ENCODE peak calls at places on chromosomes 5 and 9, in ten cellular contexts. O, V, L, E, J, B, U, K, G and W are unnamed samples.

GRCh38 chr9:26219961-26220360 is 541.7 kb upstream of the TUSC1 start:
- DNase-seq in O (no peak), V (no peak), L (no peak), E (no peak), J (no peak), B (no peak), U (no peak), K (no peak), G (no peak), W (no peak)

GRCh38 chr5:14560091-14560595 is 21.4 kb upstream of the OTULINL start:
- DNase-seq in O (no peak), V (peak; percentile 7), L (no peak), E (no peak), J (no peak), B (no peak), U (no peak), K (no peak), G (no peak), W (no peak)

GRCh38 chr5:41284938-41285337 is 71.6 kb upstream of the C6 start:
- DNase-seq in O (no peak), V (no peak), L (no peak), E (no peak), J (no peak), B (no peak), U (no peak), K (no peak), G (no peak), W (no peak)

GRCh38 chr9:121735792-121736130 is 84.3 kb downstream of the DAB2IP start:
- DNase-seq in O (no peak), V (no peak), L (peak; percentile 50), E (no peak), J (no peak), B (no peak), U (no peak), K (no peak), G (no peak), W (no peak)

GRCh38 chr5:108379722-108380530 is 2.0 kb downstream of the FBXL17 start:
- DNase-seq in O (no peak), V (no peak), L (no peak), E (no peak), J (no peak), B (peak; percentile 9), U (peak; percentile 35), K (peak; percentile 67), G (no peak), W (no peak)

GRCh38 chr5:96036301-96036700 is 74.7 kb upstream of the ELL2 start:
- DNase-seq in O (no peak), V (no peak), L (no peak), E (no peak), J (no peak), B (no peak), U (no peak), K (peak; percentile 34), G (no peak), W (no peak)

GRCh38 chr9:128174062-128174461 is 14.0 kb downstream of the BBLN start:
- DNase-seq in O (no peak), V (no peak), L (no peak), E (no peak), J (no peak), B (no peak), U (no peak), K (no peak), G (no peak), W (no peak)

GRCh38 chr9:92493741-92494387 is 11.6 kb upstream of the ASPN start:
- DNase-seq in O (no peak), V (no peak), L (no peak), E (no peak), J (no peak), B (no peak), U (no peak), K (no peak), G (no peak), W (no peak)

GRCh38 chr5:134227259-134227658 is 1.4 kb upstream of the PPP2CA start:
- DNase-seq in O (peak; percentile 27), V (no peak), L (peak; percentile 26), E (no peak), J (no peak), B (no peak), U (peak; percentile 21), K (peak; percentile 31), G (no peak), W (no peak)

GRCh38 chr5:1793966-1794895 is 5.4 kb downstream of the MRPL36 start:
- DNase-seq in O (no peak), V (no peak), L (peak; percentile 67), E (no peak), J (no peak), B (peak; percentile 37), U (no peak), K (peak; percentile 93), G (no peak), W (peak; percentile 70)

GRCh38 chr9:76534031-76534430 is 75.0 kb downstream of the GCNT1 start:
- DNase-seq in O (no peak), V (no peak), L (peak; percentile 59), E (no peak), J (no peak), B (peak; percentile 39), U (no peak), K (peak; percentile 62), G (no peak), W (peak; percentile 68)

GRCh38 chr9:123011380-123011779 is 22.1 kb upstream of the GPR21 start:
- DNase-seq in O (no peak), V (no peak), L (no peak), E (no peak), J (no peak), B (no peak), U (no peak), K (no peak), G (no peak), W (no peak)

GRCh38 chr5:14696057-14696456 is 31.5 kb downstream of the OTULIN start:
- DNase-seq in O (no peak), V (no peak), L (no peak), E (no peak), J (no peak), B (no peak), U (no peak), K (no peak), G (no peak), W (no peak)

GRCh38 chr9:91174772-91175171 is 186.9 kb downstream of the AUH start:
- DNase-seq in O (no peak), V (peak; percentile 64), L (no peak), E (no peak), J (no peak), B (no peak), U (no peak), K (no peak), G (no peak), W (no peak)

GRCh38 chr9:27413507-27414214 is 110.4 kb upstream of the IFNK start:
- DNase-seq in O (no peak), V (no peak), L (peak; percentile 18), E (no peak), J (no peak), B (no peak), U (no peak), K (no peak), G (no peak), W (no peak)

GRCh38 chr9:110283736-110284135 is 27.4 kb upstream of the TXN start:
- DNase-seq in O (no peak), V (no peak), L (no peak), E (no peak), J (no peak), B (no peak), U (no peak), K (no peak), G (no peak), W (no peak)